ENCODE peak calls at places on chromosomes 16 and 17, in six cellular contexts. S, F, O, J, Y and E are unnamed samples. For H3K4me1, the result is how much of the 10 kb centered on the place peaks cover.

GRCh38 chr17:19883537-19884215 is 15.9 kb upstream of the ULK2 start:
- DNase-seq in J (no peak), F (no peak), Y (no peak), O (peak), S (no peak), E (no peak)

GRCh38 chr16:1537763-1538289 is 4.4 kb downstream of the TMEM204 start:
- DNase-seq in J (no peak), O (no peak), F (no peak), S (no peak), Y (no peak), E (no peak)

GRCh38 chr17:33482636-33483035 is 189.5 kb upstream of the ASIC2 start:
- DNase-seq in O (no peak), Y (no peak), S (no peak), J (no peak), F (no peak), E (no peak)

GRCh38 chr17:62906881-62907280 is 59.2 kb upstream of the TANC2 start:
- DNase-seq in Y (no peak), O (no peak), J (no peak), F (no peak), S (no peak), E (no peak)

GRCh38 chr17:61402978-61403845 is 3.6 kb downstream of the TBX2 start:
- DNase-seq in S (no peak), Y (no peak), O (peak), F (no peak), J (no peak), E (peak)

GRCh38 chr16:24829153-24829552 is 16.6 kb upstream of the SLC5A11 start:
- DNase-seq in S (no peak), O (no peak), J (no peak), Y (no peak), F (no peak), E (no peak)

GRCh38 chr17:8828517-8828875 is 29.3 kb upstream of the MFSD6L start:
- DNase-seq in F (no peak), S (no peak), J (no peak), O (no peak), Y (no peak), E (peak)

GRCh38 chr16:31440511-31441184 is 1.9 kb downstream of the ZNF843 start:
- DNase-seq in S (no peak), O (no peak), Y (no peak), J (no peak), F (no peak), E (no peak)

GRCh38 chr17:79645022-79645776 is 34.3 kb upstream of the RBFOX3 start:
- DNase-seq in Y (no peak), F (no peak), S (peak), O (no peak), J (no peak), E (peak)

GRCh38 chr16:9525037-9525436 is 433.6 kb downstream of the HAPSTR1 start:
- DNase-seq in O (no peak), S (no peak), F (no peak), Y (no peak), J (no peak), E (no peak)

GRCh38 chr16:69324013-69324531 is 6.3 kb downstream of the PDF start:
- DNase-seq in S (peak), F (no peak), O (peak), Y (peak), J (no peak), E (no peak)

GRCh38 chr17:3534881-3535252 is 22.7 kb downstream of the TRPV3 start:
- DNase-seq in Y (peak), J (peak), S (no peak), F (no peak), O (peak), E (no peak)

GRCh38 chr16:5215911-5216310 is 118.3 kb upstream of the EEF2KMT start:
- DNase-seq in O (no peak), F (no peak), J (no peak), Y (no peak), S (no peak), E (no peak)

GRCh38 chr17:5011928-5012327 is 14.2 kb downstream of the KIF1C start:
- DNase-seq in J (no peak), Y (no peak), S (no peak), F (no peak), O (no peak), E (no peak)

GRCh38 chr16:78289368-78289767 is 189.9 kb downstream of the WWOX start:
- DNase-seq in Y (no peak), S (no peak), J (no peak), F (no peak), O (no peak), E (no peak)
- TF ChIP-seq CTCF in Y (no peak), S (no peak), J (no peak), F (no peak), O (no peak), E (no peak)

DNA sequence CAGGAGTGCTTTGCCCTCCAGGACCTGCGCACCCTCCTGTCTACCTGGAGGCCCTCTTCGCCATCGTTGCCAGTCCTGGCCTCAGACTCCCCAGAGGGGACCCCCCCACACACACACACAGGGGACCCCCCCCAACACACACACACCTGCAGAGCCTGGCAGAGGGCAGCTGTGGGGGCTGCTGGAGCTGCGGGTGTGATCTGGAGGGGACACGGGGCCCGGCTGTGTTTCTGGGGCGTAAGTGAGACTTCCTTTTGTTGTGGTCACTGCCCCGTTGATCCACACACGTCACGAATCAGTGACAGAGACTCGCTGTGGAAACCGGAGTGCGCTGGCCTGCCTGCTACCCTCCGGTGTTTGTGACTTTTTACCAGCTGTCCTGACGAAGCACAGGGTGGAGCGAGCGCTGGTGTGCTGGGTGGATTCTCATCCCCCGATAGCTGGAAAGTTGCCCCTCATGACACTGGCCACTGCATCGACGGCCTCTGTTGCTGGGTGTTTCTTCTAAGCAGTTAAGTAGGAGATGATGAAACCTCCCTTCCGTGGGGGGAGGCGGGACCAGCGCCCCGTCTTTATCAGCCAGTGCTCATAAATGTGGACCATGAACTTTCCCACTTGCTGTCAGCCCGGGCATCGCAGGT is 2.3 kb downstream of the METRNL start:
- DNase-seq in O (peak), J (no peak), S (peak), F (no peak), Y (no peak), E (no peak)
- H3K27ac ChIP-seq in O (peak), J (no peak), S (peak), F (peak), Y (no peak), E (peak)

DNA sequence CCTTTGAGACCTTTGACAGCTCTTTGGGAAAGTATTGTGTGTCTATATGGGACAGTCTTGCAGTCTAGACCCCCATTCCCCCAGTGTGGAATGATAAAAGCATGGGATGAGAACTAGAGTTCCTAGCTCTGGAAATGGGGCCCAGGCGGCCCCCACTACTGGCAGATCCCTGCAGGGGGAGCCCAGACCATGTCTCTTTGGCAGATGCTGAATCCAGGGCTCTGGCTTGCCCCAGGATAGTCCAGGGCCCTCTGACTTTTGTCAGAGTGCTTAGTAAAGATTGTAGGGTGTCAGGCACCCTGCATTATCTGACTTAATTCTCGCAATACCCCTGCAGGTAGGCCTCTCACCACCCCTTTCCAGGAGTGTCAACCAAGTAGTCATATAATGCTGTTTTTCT is 8.3 kb downstream of the ALKBH5 start:
- DNase-seq in F (no peak), O (no peak), Y (no peak), S (no peak), J (peak), E (no peak)
- H3K4me1 ChIP-seq in F (under half), O (half or more), Y (half or more), S (under half), J (under half), E (under half)

DNA sequence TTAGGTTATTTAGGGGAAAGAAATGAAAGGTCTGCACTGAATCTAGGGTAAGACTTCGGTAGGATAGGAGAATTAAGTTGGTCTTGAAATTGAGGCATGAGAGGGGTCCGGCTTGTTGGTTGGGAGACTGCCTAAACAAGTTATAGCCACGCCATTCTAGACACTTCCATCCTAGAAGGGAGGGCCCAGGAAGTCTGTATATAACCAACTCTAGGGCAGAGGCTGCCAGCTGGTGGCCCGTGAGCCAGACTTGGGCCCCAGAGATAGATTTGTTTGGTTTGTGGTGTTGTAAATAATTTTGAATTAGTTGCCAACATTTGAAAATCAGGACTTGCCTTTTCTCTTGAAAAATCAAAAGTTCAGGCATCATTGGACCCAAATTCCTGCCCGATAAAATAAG is 15.8 kb downstream of the SLC7A6 start:
- DNase-seq in Y (no peak), O (no peak), J (no peak), F (no peak), S (no peak), E (no peak)
- TF ChIP-seq CTCF in Y (no peak), O (no peak), J (no peak), F (no peak), S (no peak), E (no peak)

GRCh38 chr16:86775401-86775985 is 197.1 kb downstream of the FOXL1 start:
- DNase-seq in O (no peak), J (no peak), Y (no peak), S (no peak), F (no peak), E (no peak)
- H3K27ac ChIP-seq in O (no peak), J (no peak), Y (no peak), S (no peak), F (no peak), E (no peak)

DNA sequence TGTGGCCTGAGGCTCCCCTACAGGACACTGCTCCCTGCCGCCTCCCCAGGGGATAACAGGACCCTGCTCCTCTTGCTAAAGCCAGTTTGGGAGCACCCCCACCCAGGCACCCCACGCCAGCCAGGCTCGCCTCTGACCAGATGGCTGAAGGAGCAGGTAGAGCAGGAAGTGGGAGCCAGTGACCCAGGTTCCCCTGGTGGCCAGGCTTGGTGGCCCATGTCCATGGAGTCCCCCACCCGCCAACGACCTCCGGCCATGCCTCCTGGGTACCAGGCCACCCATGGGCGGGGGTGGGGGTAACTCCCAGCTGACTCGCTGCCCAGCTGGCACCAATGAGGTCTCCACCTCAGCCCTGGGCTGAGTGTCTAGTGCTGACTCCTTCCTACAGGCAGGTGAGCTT is 10.0 kb downstream of the BCAR1 start:
- DNase-seq in S (no peak), O (no peak), Y (no peak), F (no peak), J (no peak), E (peak)
- H3K4me1 ChIP-seq in S (under half), O (half or more), Y (half or more), F (half or more), J (half or more), E (half or more)

GRCh38 chr16:81697321-81697885 is 81.7 kb upstream of the PLCG2 start:
- DNase-seq in O (no peak), S (no peak), J (peak), Y (peak), F (peak), E (peak)
- TF ChIP-seq CTCF in O (peak), S (peak), J (peak), Y (peak), F (peak), E (peak)

GRCh38 chr17:76640550-76641380 is 2.8 kb downstream of the ST6GALNAC1 start:
- DNase-seq in Y (peak), F (no peak), O (no peak), J (no peak), S (no peak), E (no peak)
- H3K27ac ChIP-seq in Y (no peak), F (no peak), O (peak), J (peak), S (no peak), E (peak)

DNA sequence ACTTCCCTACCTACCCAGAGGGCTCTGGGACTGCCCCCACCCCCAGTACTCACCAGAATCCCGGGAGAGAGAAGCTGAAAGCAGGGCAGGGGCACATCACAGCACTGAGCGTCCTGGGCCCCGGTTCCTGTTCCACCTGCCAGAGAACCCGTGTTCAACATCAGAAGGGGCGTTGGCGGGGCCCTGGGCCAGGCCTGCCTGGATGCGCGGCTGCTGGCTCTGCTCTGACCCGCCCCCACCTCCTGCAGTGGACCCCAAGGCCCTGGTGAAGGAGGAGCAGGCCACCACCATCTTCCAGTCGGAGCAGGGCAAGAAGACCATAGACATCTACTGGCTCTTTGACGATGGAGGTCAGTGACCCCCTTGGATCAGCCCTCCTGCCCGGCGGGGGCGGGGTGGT is 27.7 kb downstream of the SLC12A3 start:
- DNase-seq in S (no peak), Y (no peak), F (no peak), J (no peak), O (no peak), E (no peak)
- H3K4me1 ChIP-seq in S (under half), Y (under half), F (under half), J (under half), O (under half), E (under half)

GRCh38 chr16:55622930-55623561 is 32.7 kb upstream of the SLC6A2 start:
- DNase-seq in F (no peak), J (peak), Y (peak), O (no peak), S (no peak), E (no peak)
- TF ChIP-seq CTCF in F (no peak), J (peak), Y (no peak), O (peak), S (no peak), E (no peak)